ENCODE peak calls at places on chromosomes 13 and 19, in eight cellular contexts. One of them, this sample, is unnamed.

GRCh38 chr13:103140001-103140671 is 73.9 kb upstream of the SLC10A2 start:
- DNase-seq in coronary artery: no peak
- DNase-seq in iris pigment epithelial cell: peak
- DNase-seq in cardiac fibroblast: no peak
- DNase-seq in hippocampal formation: peak
- DNase-seq in iPS DF 19.7: peak
- DNase-seq in GOT3: no peak
- DNase-seq in T-helper 17 cell: no peak
- DNase-seq in this sample: no peak

GRCh38 chr19:51621178-51621577 is 9.0 kb downstream of the SIGLEC5 start:
- DNase-seq in coronary artery: no peak
- DNase-seq in iris pigment epithelial cell: no peak
- DNase-seq in cardiac fibroblast: no peak
- DNase-seq in hippocampal formation: no peak
- DNase-seq in iPS DF 19.7: no peak
- DNase-seq in GOT3: no peak
- DNase-seq in T-helper 17 cell: no peak
- DNase-seq in this sample: no peak

GRCh38 chr13:45352031-45352430 is 11.0 kb upstream of the TPT1 start:
- DNase-seq in coronary artery: no peak
- DNase-seq in iris pigment epithelial cell: peak
- DNase-seq in cardiac fibroblast: no peak
- DNase-seq in hippocampal formation: no peak
- DNase-seq in iPS DF 19.7: no peak
- DNase-seq in GOT3: no peak
- DNase-seq in T-helper 17 cell: no peak
- DNase-seq in this sample: no peak

GRCh38 chr19:17078038-17078919 is 2.7 kb downstream of the MYO9B start:
- DNase-seq in coronary artery: no peak
- DNase-seq in iris pigment epithelial cell: peak
- DNase-seq in cardiac fibroblast: no peak
- DNase-seq in hippocampal formation: no peak
- DNase-seq in iPS DF 19.7: no peak
- DNase-seq in GOT3: no peak
- DNase-seq in T-helper 17 cell: no peak
- DNase-seq in this sample: no peak

GRCh38 chr19:18895038-18895827 is 725 bp downstream of the CERS1 start:
- DNase-seq in coronary artery: no peak
- DNase-seq in iris pigment epithelial cell: no peak
- DNase-seq in cardiac fibroblast: peak
- DNase-seq in hippocampal formation: peak
- DNase-seq in iPS DF 19.7: no peak
- DNase-seq in GOT3: no peak
- DNase-seq in T-helper 17 cell: no peak
- DNase-seq in this sample: no peak

GRCh38 chr13:24626449-24626848 is 53.8 kb upstream of the ATP12A start:
- DNase-seq in coronary artery: no peak
- DNase-seq in iris pigment epithelial cell: no peak
- DNase-seq in cardiac fibroblast: no peak
- DNase-seq in hippocampal formation: no peak
- DNase-seq in iPS DF 19.7: no peak
- DNase-seq in GOT3: no peak
- DNase-seq in T-helper 17 cell: no peak
- DNase-seq in this sample: no peak

GRCh38 chr13:21240586-21240985 is 64.1 kb downstream of the MRPL57 start:
- DNase-seq in coronary artery: no peak
- DNase-seq in iris pigment epithelial cell: peak
- DNase-seq in cardiac fibroblast: peak
- DNase-seq in hippocampal formation: no peak
- DNase-seq in iPS DF 19.7: no peak
- DNase-seq in GOT3: no peak
- DNase-seq in T-helper 17 cell: no peak
- DNase-seq in this sample: no peak

GRCh38 chr13:47146991-47147783 is 250.3 kb upstream of the HTR2A start:
- DNase-seq in coronary artery: no peak
- DNase-seq in iris pigment epithelial cell: no peak
- DNase-seq in cardiac fibroblast: no peak
- DNase-seq in hippocampal formation: peak
- DNase-seq in iPS DF 19.7: no peak
- DNase-seq in GOT3: no peak
- DNase-seq in T-helper 17 cell: no peak
- DNase-seq in this sample: no peak

GRCh38 chr13:73851104-73851503 is 283.1 kb downstream of the KLF12 start:
- DNase-seq in coronary artery: no peak
- DNase-seq in iris pigment epithelial cell: no peak
- DNase-seq in cardiac fibroblast: no peak
- DNase-seq in hippocampal formation: no peak
- DNase-seq in iPS DF 19.7: no peak
- DNase-seq in GOT3: no peak
- DNase-seq in T-helper 17 cell: no peak
- DNase-seq in this sample: no peak